ENCODE peak calls at places on chromosomes 11 and 22, in eight cellular contexts. V is HAP-1, H is iPS DF 6.9, X is heart right ventricle, Z is PC-3, I is brain microvascular endothelial cell, G is spleen, Q is cardiac fibroblast. B is an unnamed sample.
A peak's percentile ranks its signal among the peaks of the same experiment; 100 is the strongest.

GRCh38 chr11:45371251-45371749 is 85.2 kb upstream of the SYT13 start:
- DNase-seq in V (peak; percentile 84), X (peak; percentile 61), I (peak; percentile 51), Z (peak; percentile 77), H (peak; percentile 92), Q (peak; percentile 74), G (no peak), B (no peak)

GRCh38 chr11:65891180-65892136 is 985 bp downstream of the CCDC85B start:
- DNase-seq in Z (peak; percentile 95), X (peak; percentile 70), V (peak; percentile 78), H (no peak), Q (peak; percentile 65), I (no peak), G (peak; percentile 90), B (no peak)

GRCh38 chr11:71269603-71270511 is 17.5 kb upstream of the SHANK2 start:
- DNase-seq in Z (no peak), V (no peak), H (no peak), I (no peak), G (no peak), Q (no peak), X (no peak), B (no peak)

GRCh38 chr11:87405356-87405755 is 367.6 kb downstream of the TMEM135 start:
- DNase-seq in V (no peak), G (no peak), I (no peak), Q (no peak), Z (no peak), X (no peak), H (no peak), B (no peak)

GRCh38 chr11:34910817-34911216 is 5.4 kb downstream of the APIP start:
- DNase-seq in V (no peak), I (no peak), X (no peak), Q (no peak), G (no peak), H (no peak), Z (no peak), B (no peak)

GRCh38 chr11:116881153-116881552 is 43.7 kb upstream of the APOA1 start:
- DNase-seq in Z (no peak), G (no peak), V (no peak), I (no peak), Q (no peak), H (no peak), X (no peak), B (no peak)

GRCh38 chr22:40512426-40513136 is 123.9 kb downstream of the MRTFA start:
- DNase-seq in G (no peak), X (no peak), V (no peak), Z (peak; percentile 75), I (peak; percentile 88), Q (peak; percentile 99), H (no peak), B (peak; percentile 99)

GRCh38 chr22:29190915-29191314 is 14.8 kb upstream of the EMID1 start:
- DNase-seq in X (no peak), Q (peak; percentile 9), Z (no peak), G (no peak), H (no peak), V (no peak), I (no peak), B (no peak)

GRCh38 chr22:50299724-50300619 is 7.5 kb downstream of the PLXNB2 start:
- DNase-seq in G (no peak), Z (no peak), Q (no peak), V (no peak), H (no peak), I (no peak), X (peak; percentile 44), B (no peak)

GRCh38 chr11:18836415-18836814 is 44.8 kb upstream of the PTPN5 start:
- DNase-seq in G (no peak), Q (no peak), Z (peak; percentile 23), X (no peak), H (no peak), I (no peak), V (no peak), B (no peak)

GRCh38 chr11:67375320-67376021 is 2.1 kb upstream of the CLCF1 start:
- DNase-seq in V (no peak), X (no peak), G (no peak), H (no peak), Q (no peak), Z (peak; percentile 38), I (no peak), B (no peak)

GRCh38 chr22:47094861-47095330 is 332.4 kb downstream of the TBC1D22A start:
- DNase-seq in G (no peak), Z (peak; percentile 19), Q (peak; percentile 40), V (no peak), I (peak; percentile 7), H (no peak), X (no peak), B (no peak)

GRCh38 chr11:120581317-120581716 is 69.8 kb downstream of the GRIK4 start:
- DNase-seq in V (no peak), H (no peak), I (no peak), X (no peak), Q (no peak), Z (no peak), G (no peak), B (no peak)

GRCh38 chr11:131099746-131100145 is 183.5 kb upstream of the SNX19 start:
- DNase-seq in G (no peak), V (no peak), H (no peak), Q (no peak), X (no peak), I (no peak), Z (peak; percentile 46), B (no peak)

GRCh38 chr22:31611065-31611760 is 50.8 kb downstream of the PISD start:
- DNase-seq in Q (peak; percentile 78), Z (no peak), I (no peak), G (peak; percentile 76), H (no peak), V (peak; percentile 5), X (no peak), B (no peak)

GRCh38 chr22:36339171-36340065 is 48.3 kb downstream of the MYH9 start:
- DNase-seq in Z (no peak), Q (peak; percentile 74), G (no peak), V (no peak), H (no peak), I (peak; percentile 66), X (no peak), B (peak; percentile 62)

GRCh38 chr11:111733655-111734088 is 32.5 kb downstream of the PPP2R1B start:
- DNase-seq in Q (no peak), X (peak; percentile 56), Z (no peak), I (no peak), V (no peak), G (peak; percentile 64), H (no peak), B (no peak)

GRCh38 chr11:121106812-121107211 is 5.8 kb downstream of the TECTA start:
- DNase-seq in Q (no peak), X (no peak), H (no peak), I (no peak), G (no peak), Z (no peak), V (no peak), B (no peak)

GRCh38 chr11:65204646-65205601 is 23.2 kb downstream of the CAPN1 start:
- DNase-seq in Q (peak; percentile 50), X (no peak), H (no peak), G (peak; percentile 82), V (peak; percentile 77), I (no peak), Z (peak; percentile 59), B (no peak)

GRCh38 chr11:60993611-60994010 is 22.1 kb downstream of the CD6 start:
- DNase-seq in V (no peak), I (no peak), G (no peak), Z (no peak), X (no peak), Q (no peak), H (no peak), B (no peak)

GRCh38 chr11:6925636-6926207 is 504 bp upstream of the ZNF215 start:
- DNase-seq in G (no peak), Z (peak; percentile 34), I (no peak), H (no peak), Q (peak; percentile 19), X (no peak), V (peak; percentile 54), B (no peak)

GRCh38 chr11:62879150-62879549 is 1.5 kb upstream of the SLC3A2 start:
- DNase-seq in V (no peak), I (no peak), Z (no peak), Q (peak; percentile 34), G (no peak), X (no peak), H (no peak), B (no peak)

GRCh38 chr11:45948341-45948740 is 25.9 kb downstream of the LARGE2 start:
- DNase-seq in H (no peak), Q (no peak), V (no peak), I (no peak), X (no peak), Z (no peak), G (no peak), B (no peak)

GRCh38 chr22:35128637-35129036 is 62.7 kb downstream of the ISX start:
- DNase-seq in Z (no peak), X (no peak), H (no peak), I (no peak), G (no peak), Q (no peak), V (no peak), B (no peak)

GRCh38 chr11:36231300-36231699 is 57.9 kb downstream of the COMMD9 start:
- DNase-seq in I (peak; percentile 36), Z (peak; percentile 9), G (no peak), V (no peak), H (no peak), Q (peak; percentile 78), X (no peak), B (no peak)

DNA sequence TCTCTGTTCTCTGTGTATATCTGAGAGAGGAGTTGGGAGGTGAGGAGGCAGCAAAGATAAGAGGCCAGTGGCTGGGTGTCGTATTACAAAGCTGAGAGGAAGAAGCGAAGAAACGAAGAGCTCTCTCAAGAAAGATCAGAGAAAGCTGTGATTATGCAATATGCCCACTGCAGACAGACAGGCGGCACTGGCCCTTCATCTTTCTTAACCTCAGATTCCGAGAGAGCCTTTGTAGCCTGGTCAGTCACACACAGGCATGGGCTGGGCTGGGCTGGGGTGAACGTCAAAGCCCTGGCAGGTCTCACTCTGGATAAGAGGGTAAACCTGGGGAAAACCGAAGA is 135.6 kb downstream of the FDX1 start:
- DNase-seq in Q (peak; percentile 32), G (no peak), H (no peak), V (no peak), Z (no peak), I (peak; percentile 28), X (no peak), B (no peak)
- H3K4me3 ChIP-seq in Q (no peak overlapping the region), G (no peak overlapping the region), H (no peak overlapping the region), V (no peak overlapping the region), Z (no peak overlapping the region), I (no peak overlapping the region), X (no peak overlapping the region), B (no peak overlapping the region)

GRCh38 chr11:10568486-10568941 is at the start of gene LYVE1:
- DNase-seq in Z (no peak), H (no peak), G (no peak), I (peak; percentile 84), Q (peak; percentile 61), V (no peak), X (no peak), B (no peak)
- H3K4me3 ChIP-seq in Z (no peak within 1 kb of the TSS), H (no peak within 1 kb of the TSS), G (peak within 1 kb of the TSS; percentile 45), I (no peak within 1 kb of the TSS), Q (no peak within 1 kb of the TSS), V (no peak within 1 kb of the TSS), X (peak within 1 kb of the TSS; percentile 28), B (no peak within 1 kb of the TSS)

GRCh38 chr22:38900677-38901076 is 28.7 kb upstream of the CBX6 start:
- DNase-seq in X (no peak), G (no peak), I (no peak), V (no peak), Z (no peak), Q (no peak), H (no peak), B (no peak)
- H3K4me3 ChIP-seq in X (no peak overlapping the region), G (no peak overlapping the region), I (no peak overlapping the region), V (no peak overlapping the region), Z (no peak overlapping the region), Q (no peak overlapping the region), H (no peak overlapping the region), B (no peak overlapping the region)

GRCh38 chr22:27296091-27296675 is 505.4 kb downstream of the MN1 start:
- DNase-seq in V (no peak), Z (no peak), Q (no peak), H (no peak), I (no peak), X (no peak), G (no peak), B (no peak)
- H3K4me3 ChIP-seq in V (no peak overlapping the region), Z (no peak overlapping the region), Q (no peak overlapping the region), H (no peak overlapping the region), I (no peak overlapping the region), X (no peak overlapping the region), G (no peak overlapping the region), B (no peak overlapping the region)

B was measured in AG04449.